ENCODE peak calls at places on chromosomes 4 and X, in seven cellular contexts. Y is body of pancreas, D is adrenal gland, K is HCT116, G is HepG2, T is tibial nerve, Z is heart left ventricle. V is an unnamed sample. For H3K36me3, the result is how much of the 10 kb centered on the place peaks cover.

GRCh38 chr4:98663226-98664006 is 5.0 kb upstream of the TSPAN5 start:
- DNase-seq in Y (no peak), D (no peak), K (no peak), G (no peak), T (peak), Z (peak), V (peak)

GRCh38 chrX:302975-303374 is 15.6 kb downstream of the GTPBP6 start:
- DNase-seq in Y (no peak), D (no peak), K (no peak), G (no peak), T (no peak), Z (no peak), V (peak)

GRCh38 chrX:13876652-13877051 is 59.8 kb upstream of the GPM6B start:
- DNase-seq in Y (no peak), D (no peak), K (no peak), G (no peak), T (no peak), Z (peak), V (no peak)

GRCh38 chrX:132786217-132786616 is 172.2 kb downstream of the HS6ST2 start:
- DNase-seq in Y (no peak), D (no peak), K (no peak), G (no peak), T (no peak), Z (no peak), V (no peak)

GRCh38 chrX:74924449-74925209 is 623 bp downstream of the NEXMIF start:
- DNase-seq in Y (peak), D (peak), K (no peak), G (no peak), T (peak), Z (peak), V (no peak)

GRCh38 chr4:15238720-15239119 is 189.1 kb upstream of the C1QTNF7 start:
- DNase-seq in Y (no peak), D (peak), K (no peak), G (peak), T (no peak), Z (peak), V (no peak)

GRCh38 chrX:151715735-151716134 is at the start of gene FATE1:
- DNase-seq in Y (no peak), D (no peak), K (no peak), G (no peak), T (no peak), Z (no peak), V (no peak)

GRCh38 chr4:131426023-131426758 is 1722.9 kb upstream of the PCDH10 start:
- DNase-seq in Y (no peak), D (no peak), K (no peak), G (no peak), T (no peak), Z (no peak), V (no peak)

GRCh38 chr4:89256203-89256800 is 51.3 kb downstream of the GPRIN3 start:
- DNase-seq in Y (no peak), D (no peak), K (no peak), G (no peak), T (no peak), Z (no peak), V (no peak)

GRCh38 chr4:146132445-146132844 is 43.1 kb upstream of the LSM6 start:
- DNase-seq in Y (no peak), D (no peak), K (no peak), G (no peak), T (no peak), Z (no peak), V (no peak)

GRCh38 chr4:77163636-77164035 is 6.6 kb downstream of the CCNG2 start:
- DNase-seq in Y (no peak), D (no peak), K (no peak), G (no peak), T (no peak), Z (no peak), V (no peak)

GRCh38 chr4:141409556-141409955 is 188.9 kb downstream of the ZNF330 start:
- DNase-seq in Y (no peak), D (no peak), K (no peak), G (no peak), T (no peak), Z (no peak), V (no peak)

GRCh38 chrX:68163446-68163845 is 269.8 kb downstream of the OPHN1 start:
- DNase-seq in Y (no peak), D (no peak), K (no peak), G (no peak), T (no peak), Z (no peak), V (no peak)

GRCh38 chr4:6177587-6178197 is 22.7 kb downstream of the JAKMIP1 start:
- DNase-seq in Y (no peak), D (peak), K (no peak), G (no peak), T (no peak), Z (no peak), V (no peak)

GRCh38 chrX:48698306-48698705 is 1.8 kb downstream of the SUV39H1 start:
- DNase-seq in Y (no peak), D (no peak), K (no peak), G (no peak), T (no peak), Z (no peak), V (no peak)

GRCh38 chr4:147822128-147822527 is 90.2 kb downstream of the ARHGAP10 start:
- DNase-seq in Y (peak), D (peak), K (no peak), G (peak), T (peak), Z (peak), V (peak)

GRCh38 chrX:55908685-55909212 is 191.2 kb downstream of the RRAGB start:
- DNase-seq in Y (no peak), D (peak), K (no peak), G (no peak), T (no peak), Z (no peak), V (no peak)

GRCh38 chrX:143500751-143501150 is 16.5 kb downstream of the SPANXN3 start:
- DNase-seq in Y (no peak), D (no peak), K (no peak), G (no peak), T (no peak), Z (no peak), V (no peak)

GRCh38 chrX:120740072-120740471 is 110.2 kb upstream of the C1GALT1C1 start:
- DNase-seq in Y (no peak), D (no peak), K (no peak), G (no peak), T (no peak), Z (no peak), V (no peak)

GRCh38 chr4:83723609-83724008 is 187.7 kb downstream of the GPAT3 start:
- DNase-seq in Y (no peak), D (no peak), K (no peak), G (no peak), T (no peak), Z (no peak), V (no peak)

GRCh38 chr4:32429151-32429550 is 1709.0 kb downstream of the PCDH7 start:
- DNase-seq in Y (no peak), D (no peak), K (no peak), G (no peak), T (no peak), Z (no peak), V (no peak)

GRCh38 chr4:165384608-165385007 is 5.8 kb downstream of the CPE start:
- DNase-seq in Y (no peak), D (no peak), K (no peak), G (peak), T (no peak), Z (no peak), V (no peak)

GRCh38 chr4:48681856-48682255 is 98.2 kb downstream of the FRYL start:
- DNase-seq in Y (no peak), D (no peak), K (no peak), G (peak), T (no peak), Z (no peak), V (no peak)

GRCh38 chr4:39231660-39232059 is 49.3 kb downstream of the WDR19 start:
- DNase-seq in Y (no peak), D (no peak), K (no peak), G (no peak), T (no peak), Z (no peak), V (no peak)

GRCh38 chr4:107034982-107035710 is 967 bp downstream of the DKK2 start:
- DNase-seq in Y (peak), D (no peak), K (no peak), G (no peak), T (peak), Z (no peak), V (no peak)

GRCh38 chrX:72003811-72004750 is 93.4 kb downstream of the NHSL2 start:
- DNase-seq in Y (peak), D (no peak), K (peak), G (no peak), T (peak), Z (peak), V (peak)

GRCh38 chr4:118356731-118357130 is 3.9 kb upstream of the PRSS12 start:
- DNase-seq in Y (no peak), D (no peak), K (no peak), G (no peak), T (no peak), Z (no peak), V (no peak)

GRCh38 chrX:24150051-24150790 is 692 bp downstream of the ZFX start:
- DNase-seq in Y (peak), D (peak), K (peak), G (peak), T (peak), Z (peak), V (peak)
- TF ChIP-seq POLR2A in Y (peak), D (peak), K (no peak), G (no peak), T (peak), Z (no peak), V (no peak)

DNA sequence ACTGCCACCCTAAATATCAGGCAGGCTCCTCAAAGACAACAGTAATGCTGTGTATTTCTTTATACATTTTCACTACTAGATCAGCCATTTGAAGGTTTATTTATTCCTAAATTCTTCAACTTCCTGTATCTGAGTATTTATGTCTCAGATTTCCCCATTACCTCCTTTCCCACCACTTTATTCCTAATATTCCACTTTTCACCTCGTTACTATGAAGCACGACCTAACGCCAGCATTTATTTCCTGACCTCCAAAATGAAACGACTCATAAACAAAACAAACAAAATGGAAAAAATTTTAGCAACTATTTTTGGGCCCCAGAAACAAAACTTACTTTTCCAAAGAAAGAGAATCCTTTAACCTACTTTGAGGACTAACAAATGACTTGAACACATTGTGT is 69.6 kb downstream of the MAML3 start:
- DNase-seq in Y (no peak), D (no peak), K (no peak), G (no peak), T (no peak), Z (no peak), V (no peak)
- H3K36me3 ChIP-seq in Y (under half), D (under half), K (under half), G (under half), T (under half), Z (under half), V (under half)

GRCh38 chrX:54808109-54808604 is 612 bp downstream of the MAGED2 start:
- DNase-seq in Y (peak), D (peak), K (peak), G (peak), T (peak), Z (peak), V (peak)
- TF ChIP-seq POLR2A in Y (no peak), D (no peak), K (no peak), G (no peak), T (no peak), Z (no peak), V (no peak)

GRCh38 chr4:186703510-186703909 is 20.1 kb downstream of the FAT1 start:
- DNase-seq in Y (no peak), D (no peak), K (no peak), G (no peak), T (no peak), Z (no peak), V (no peak)
- H3K36me3 ChIP-seq in Y (under half), D (under half), K (half or more), G (half or more), T (under half), Z (under half), V (under half)